ENCODE peak calls at places on chromosomes 3 and 15, in seven cellular contexts. U, V, I, Q, F, K and Z are unnamed samples.

GRCh38 chr15:72859023-72859756 is 75.6 kb upstream of the ADPGK start:
- DNase-seq in V (no peak), Q (no peak), F (no peak), U (no peak), K (no peak), I (no peak), Z (no peak)

GRCh38 chr3:161393310-161393709 is 22.0 kb upstream of the SPTSSB start:
- DNase-seq in F (no peak), I (no peak), U (no peak), Q (no peak), K (no peak), V (no peak), Z (no peak)

GRCh38 chr15:59283717-59284336 is 77.2 kb downstream of the LDHAL6B start:
- DNase-seq in K (no peak), F (no peak), V (no peak), I (no peak), Q (no peak), U (no peak), Z (no peak)

GRCh38 chr3:190252080-190252479 is 70.2 kb downstream of the CLDN1 start:
- DNase-seq in K (no peak), V (peak; percentile 44), Q (peak; percentile 31), U (no peak), I (peak; percentile 91), F (peak; percentile 34), Z (peak; percentile 61)

GRCh38 chr3:42159706-42160472 is 68.7 kb downstream of the TRAK1 start:
- DNase-seq in V (no peak), U (peak; percentile 95), Q (no peak), F (peak; percentile 79), I (no peak), K (peak; percentile 50), Z (no peak)

GRCh38 chr15:95503640-95504225 is 826.8 kb upstream of the NR2F2 start:
- DNase-seq in Q (no peak), K (no peak), V (no peak), I (no peak), U (no peak), F (peak; percentile 38), Z (no peak)

GRCh38 chr3:43779850-43780249 is 89.1 kb downstream of the ABHD5 start:
- DNase-seq in V (no peak), U (no peak), I (no peak), Q (no peak), K (no peak), F (no peak), Z (no peak)

GRCh38 chr3:113241292-113242033 is 30.1 kb downstream of the BOC start:
- DNase-seq in Q (no peak), U (peak; percentile 83), I (peak; percentile 22), F (no peak), V (peak; percentile 73), K (no peak), Z (no peak)

GRCh38 chr3:30934208-30934550 is 39.7 kb upstream of the GADL1 start:
- DNase-seq in U (peak; percentile 54), F (peak; percentile 48), V (peak; percentile 66), Q (peak; percentile 8), K (no peak), I (peak; percentile 81), Z (no peak)
- H3K4me3 ChIP-seq in U (no peak overlapping the region), F (no peak overlapping the region), V (no peak overlapping the region), Q (no peak overlapping the region), K (peak overlapping the region; percentile 27), I (no peak overlapping the region), Z (no peak overlapping the region)

GRCh38 chr3:23682646-23683045 is 123.1 kb upstream of the UBE2E1 start:
- DNase-seq in K (no peak), I (no peak), F (peak; percentile 50), Q (no peak), V (no peak), U (no peak), Z (no peak)
- TF ChIP-seq CTCF in K (peak; percentile 19), I (no peak), F (no peak), Q (no peak), V (no peak), U (no peak), Z (no peak)

GRCh38 chr15:40290540-40291087 is 7.8 kb upstream of the ANKRD63 start:
- DNase-seq in U (peak; percentile 60), F (no peak), K (no peak), V (no peak), I (no peak), Q (no peak), Z (no peak)
- H3K4me3 ChIP-seq in U (peak overlapping the region; percentile 57), F (no peak overlapping the region), K (peak overlapping the region; percentile 56), V (no peak overlapping the region), I (peak overlapping the region; percentile 27), Q (peak overlapping the region; percentile 27), Z (peak overlapping the region; percentile 45)

DNA sequence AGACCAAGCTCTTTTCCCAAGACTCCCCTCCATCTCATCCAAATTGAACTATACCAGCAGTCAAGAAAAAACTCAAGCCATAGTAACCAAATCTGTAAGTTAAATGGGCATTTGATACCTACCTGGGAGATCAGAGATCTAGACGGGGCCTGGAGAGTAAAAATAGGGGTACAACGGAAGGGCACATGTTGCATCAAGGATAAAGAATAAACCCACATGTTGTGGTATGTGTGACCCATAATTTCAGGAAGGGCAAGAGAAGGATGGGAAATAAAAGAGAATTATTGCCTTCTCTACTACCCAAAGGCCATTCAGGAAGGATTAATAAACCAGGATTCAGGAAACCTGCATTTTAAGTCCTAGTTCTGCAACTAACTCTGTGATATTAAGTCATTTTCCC is 1.5 kb downstream of the TEX55 start:
- DNase-seq in I (no peak), Q (no peak), F (no peak), V (no peak), K (no peak), U (no peak), Z (no peak)
- TF ChIP-seq CTCF in I (no peak), Q (no peak), F (no peak), V (no peak), K (no peak), U (no peak), Z (no peak)

GRCh38 chr15:65384505-65384894 is 6.7 kb upstream of the IGDCC3 start:
- DNase-seq in F (no peak), K (no peak), I (no peak), V (no peak), U (no peak), Q (no peak), Z (no peak)
- H3K4me3 ChIP-seq in F (no peak overlapping the region), K (no peak overlapping the region), I (no peak overlapping the region), V (no peak overlapping the region), U (peak overlapping the region; percentile 59), Q (no peak overlapping the region), Z (no peak overlapping the region)

DNA sequence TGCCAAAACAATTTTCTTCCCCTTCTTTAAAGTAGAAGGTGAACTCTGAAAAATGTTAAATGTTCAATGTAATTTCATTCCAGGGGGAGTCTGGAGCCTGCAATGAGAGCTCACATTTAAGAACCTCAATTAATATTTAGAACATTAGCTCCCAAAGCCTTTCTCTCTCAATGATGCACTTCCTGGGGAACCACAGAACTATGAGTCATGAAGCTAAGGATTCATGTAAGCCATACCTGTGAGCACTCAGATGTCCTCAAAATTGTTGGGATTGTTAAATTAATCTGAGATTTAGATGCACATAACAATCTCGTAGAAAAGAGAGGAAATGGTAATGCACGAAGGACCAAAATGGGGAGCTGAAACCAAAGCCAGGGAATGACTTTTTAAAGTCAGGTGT is 244.2 kb upstream of the LRIG1 start:
- DNase-seq in U (no peak), I (no peak), F (no peak), V (no peak), K (no peak), Q (no peak), Z (no peak)
- TF ChIP-seq CTCF in U (no peak), I (no peak), F (no peak), V (no peak), K (no peak), Q (no peak), Z (no peak)

GRCh38 chr3:11716576-11717250 is 73.0 kb upstream of the VGLL4 start:
- DNase-seq in Q (no peak), U (peak; percentile 40), F (no peak), K (no peak), I (no peak), V (peak; percentile 7), Z (no peak)
- H3K4me3 ChIP-seq in Q (no peak overlapping the region), U (no peak overlapping the region), F (no peak overlapping the region), K (no peak overlapping the region), I (no peak overlapping the region), V (no peak overlapping the region), Z (no peak overlapping the region)

DNA sequence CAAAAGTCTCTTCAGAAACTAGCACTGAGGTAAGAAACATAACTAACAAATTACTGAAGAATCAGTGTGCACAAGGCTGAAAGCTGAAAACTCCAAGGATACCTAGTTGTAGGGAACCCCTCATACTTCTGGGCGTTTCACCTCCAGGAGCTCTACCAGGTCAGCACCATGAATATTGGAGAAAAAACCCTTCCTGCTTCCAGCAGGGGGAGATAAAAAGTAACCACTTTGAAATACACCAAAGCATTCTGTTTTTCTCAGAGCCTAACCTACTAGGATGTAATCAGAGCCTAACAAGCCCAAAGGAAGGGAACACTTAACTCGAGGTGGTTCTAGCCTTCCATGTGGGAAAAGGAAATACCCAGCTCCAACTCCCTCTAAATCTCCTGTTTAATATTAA is 175.8 kb upstream of the MME start:
- DNase-seq in I (peak; percentile 55), V (peak; percentile 30), K (no peak), U (peak; percentile 78), F (peak; percentile 9), Q (no peak), Z (no peak)
- TF ChIP-seq CTCF in I (peak; percentile 60), V (peak; percentile 49), K (peak; percentile 21), U (peak; percentile 68), F (peak; percentile 16), Q (peak; percentile 43), Z (peak; percentile 22)